ENCODE peak calls at places on chromosomes 13 and 19, in seven cellular contexts. One of them, this sample, is unnamed.

GRCh38 chr19:11624064-11624463 is 26.8 kb downstream of the ZNF627 start:
- DNase-seq in heart left ventricle: no peak
- DNase-seq in Caco-2: no peak
- DNase-seq in IMR-90: peak
- DNase-seq in OCI-LY7: no peak
- DNase-seq in AG04450: no peak
- DNase-seq in heart right ventricle: no peak
- DNase-seq in this sample: no peak

GRCh38 chr13:37869756-37870488 is at the start of gene TRPC4:
- DNase-seq in IMR-90: peak
- DNase-seq in Caco-2: peak
- DNase-seq in heart right ventricle: peak
- DNase-seq in heart left ventricle: peak
- DNase-seq in AG04450: no peak
- DNase-seq in OCI-LY7: no peak
- DNase-seq in this sample: peak

GRCh38 chr13:45015300-45015699 is 26.0 kb downstream of the GPALPP1 start:
- DNase-seq in heart right ventricle: no peak
- DNase-seq in IMR-90: peak
- DNase-seq in AG04450: no peak
- DNase-seq in OCI-LY7: no peak
- DNase-seq in Caco-2: no peak
- DNase-seq in heart left ventricle: no peak
- DNase-seq in this sample: no peak

GRCh38 chr19:32651729-32652140 is 23.2 kb downstream of the ANKRD27 start:
- DNase-seq in heart right ventricle: peak
- DNase-seq in IMR-90: peak
- DNase-seq in Caco-2: no peak
- DNase-seq in OCI-LY7: no peak
- DNase-seq in heart left ventricle: peak
- DNase-seq in AG04450: no peak
- DNase-seq in this sample: no peak

GRCh38 chr13:77330009-77330471 is 3.1 kb upstream of the MYCBP2 start:
- DNase-seq in heart left ventricle: no peak
- DNase-seq in OCI-LY7: peak
- DNase-seq in Caco-2: no peak
- DNase-seq in AG04450: no peak
- DNase-seq in heart right ventricle: no peak
- DNase-seq in IMR-90: no peak
- DNase-seq in this sample: no peak

GRCh38 chr13:75010941-75011340 is 471.0 kb downstream of the TBC1D4 start:
- DNase-seq in heart left ventricle: no peak
- DNase-seq in Caco-2: no peak
- DNase-seq in AG04450: no peak
- DNase-seq in IMR-90: no peak
- DNase-seq in heart right ventricle: no peak
- DNase-seq in OCI-LY7: no peak
- DNase-seq in this sample: no peak

GRCh38 chr13:93948523-93948922 is 531.0 kb downstream of the DCT start:
- DNase-seq in OCI-LY7: no peak
- DNase-seq in Caco-2: no peak
- DNase-seq in heart left ventricle: no peak
- DNase-seq in IMR-90: no peak
- DNase-seq in AG04450: no peak
- DNase-seq in heart right ventricle: no peak
- DNase-seq in this sample: no peak

GRCh38 chr19:33396701-33397535 is 23.4 kb downstream of the CEBPG start:
- DNase-seq in Caco-2: no peak
- DNase-seq in heart left ventricle: peak
- DNase-seq in heart right ventricle: no peak
- DNase-seq in AG04450: no peak
- DNase-seq in OCI-LY7: no peak
- DNase-seq in IMR-90: no peak
- DNase-seq in this sample: no peak

GRCh38 chr19:2188708-2189385 is 25.1 kb downstream of the DOT1L start:
- DNase-seq in Caco-2: no peak
- DNase-seq in IMR-90: peak
- DNase-seq in AG04450: peak
- DNase-seq in heart left ventricle: no peak
- DNase-seq in heart right ventricle: no peak
- DNase-seq in OCI-LY7: no peak
- DNase-seq in this sample: no peak

GRCh38 chr19:46732966-46733692 is 12.7 kb upstream of the FKRP start:
- DNase-seq in IMR-90: peak
- DNase-seq in Caco-2: no peak
- DNase-seq in heart right ventricle: no peak
- DNase-seq in OCI-LY7: no peak
- DNase-seq in AG04450: no peak
- DNase-seq in heart left ventricle: no peak
- DNase-seq in this sample: no peak

GRCh38 chr19:1163283-1163933 is 10.7 kb downstream of the SBNO2 start:
- DNase-seq in OCI-LY7: no peak
- DNase-seq in heart right ventricle: peak
- DNase-seq in Caco-2: no peak
- DNase-seq in heart left ventricle: peak
- DNase-seq in AG04450: no peak
- DNase-seq in IMR-90: no peak
- DNase-seq in this sample: no peak

GRCh38 chr19:10417598-10418280 is 2.6 kb upstream of the PDE4A start:
- DNase-seq in OCI-LY7: peak
- DNase-seq in heart right ventricle: no peak
- DNase-seq in IMR-90: no peak
- DNase-seq in heart left ventricle: no peak
- DNase-seq in Caco-2: no peak
- DNase-seq in AG04450: no peak
- DNase-seq in this sample: no peak

GRCh38 chr19:10419200-10419645 is 1.1 kb upstream of the PDE4A start:
- DNase-seq in Caco-2: no peak
- DNase-seq in AG04450: no peak
- DNase-seq in IMR-90: no peak
- DNase-seq in heart left ventricle: no peak
- DNase-seq in OCI-LY7: no peak
- DNase-seq in heart right ventricle: no peak
- DNase-seq in this sample: no peak

GRCh38 chr19:10416083-10416379 is 4.3 kb upstream of the PDE4A start:
- DNase-seq in Caco-2: no peak
- DNase-seq in IMR-90: no peak
- DNase-seq in heart left ventricle: no peak
- DNase-seq in AG04450: no peak
- DNase-seq in heart right ventricle: no peak
- DNase-seq in OCI-LY7: no peak
- DNase-seq in this sample: no peak

GRCh38 chr19:10418281-10419199 is 1.8 kb upstream of the PDE4A start:
- DNase-seq in IMR-90: no peak
- DNase-seq in heart right ventricle: no peak
- DNase-seq in OCI-LY7: peak
- DNase-seq in AG04450: no peak
- DNase-seq in heart left ventricle: no peak
- DNase-seq in Caco-2: no peak
- DNase-seq in this sample: no peak

GRCh38 chr19:10416380-10417257 is 3.7 kb upstream of the PDE4A start:
- DNase-seq in OCI-LY7: peak
- DNase-seq in heart right ventricle: peak
- DNase-seq in heart left ventricle: peak
- DNase-seq in Caco-2: peak
- DNase-seq in IMR-90: peak
- DNase-seq in AG04450: peak
- DNase-seq in this sample: peak
- H3K4me3 ChIP-seq in OCI-LY7: peak
- H3K4me3 ChIP-seq in heart right ventricle: peak
- H3K4me3 ChIP-seq in heart left ventricle: peak
- H3K4me3 ChIP-seq in Caco-2: peak
- H3K4me3 ChIP-seq in IMR-90: peak
- H3K4me3 ChIP-seq in AG04450: peak
- H3K4me3 ChIP-seq in this sample: no peak

GRCh38 chr13:48562296-48563066 is 29.6 kb upstream of the RCBTB2 start:
- DNase-seq in AG04450: no peak
- DNase-seq in IMR-90: no peak
- DNase-seq in heart right ventricle: no peak
- DNase-seq in OCI-LY7: peak
- DNase-seq in Caco-2: no peak
- DNase-seq in heart left ventricle: no peak
- DNase-seq in this sample: no peak
- H3K4me3 ChIP-seq in AG04450: no peak
- H3K4me3 ChIP-seq in IMR-90: no peak
- H3K4me3 ChIP-seq in heart right ventricle: no peak
- H3K4me3 ChIP-seq in OCI-LY7: peak
- H3K4me3 ChIP-seq in Caco-2: no peak
- H3K4me3 ChIP-seq in heart left ventricle: no peak
- H3K4me3 ChIP-seq in this sample: no peak

GRCh38 chr13:99970761-99971575 is 599 bp downstream of the ZIC5 start:
- DNase-seq in heart left ventricle: no peak
- DNase-seq in heart right ventricle: no peak
- DNase-seq in Caco-2: peak
- DNase-seq in AG04450: no peak
- DNase-seq in OCI-LY7: no peak
- DNase-seq in IMR-90: no peak
- DNase-seq in this sample: no peak
- H3K4me3 ChIP-seq in heart left ventricle: no peak
- H3K4me3 ChIP-seq in heart right ventricle: no peak
- H3K4me3 ChIP-seq in Caco-2: peak
- H3K4me3 ChIP-seq in AG04450: no peak
- H3K4me3 ChIP-seq in OCI-LY7: no peak
- H3K4me3 ChIP-seq in IMR-90: no peak
- H3K4me3 ChIP-seq in this sample: no peak

GRCh38 chr13:79485014-79485441 is 4.1 kb downstream of the NDFIP2 start:
- DNase-seq in IMR-90: peak
- DNase-seq in AG04450: peak
- DNase-seq in Caco-2: peak
- DNase-seq in OCI-LY7: no peak
- DNase-seq in heart left ventricle: peak
- DNase-seq in heart right ventricle: no peak
- DNase-seq in this sample: no peak

GRCh38 chr13:79480954-79481684 is at the start of gene NDFIP2:
- DNase-seq in OCI-LY7: peak
- DNase-seq in Caco-2: peak
- DNase-seq in IMR-90: peak
- DNase-seq in AG04450: peak
- DNase-seq in heart left ventricle: peak
- DNase-seq in heart right ventricle: peak
- DNase-seq in this sample: peak

GRCh38 chr13:79481685-79482052 is 714 bp downstream of the NDFIP2 start:
- DNase-seq in heart right ventricle: no peak
- DNase-seq in heart left ventricle: no peak
- DNase-seq in Caco-2: peak
- DNase-seq in OCI-LY7: peak
- DNase-seq in IMR-90: no peak
- DNase-seq in AG04450: no peak
- DNase-seq in this sample: no peak

GRCh38 chr13:79483302-79483701 is 2.3 kb downstream of the NDFIP2 start:
- DNase-seq in heart left ventricle: no peak
- DNase-seq in Caco-2: no peak
- DNase-seq in OCI-LY7: no peak
- DNase-seq in IMR-90: peak
- DNase-seq in heart right ventricle: no peak
- DNase-seq in AG04450: no peak
- DNase-seq in this sample: no peak

DNA sequence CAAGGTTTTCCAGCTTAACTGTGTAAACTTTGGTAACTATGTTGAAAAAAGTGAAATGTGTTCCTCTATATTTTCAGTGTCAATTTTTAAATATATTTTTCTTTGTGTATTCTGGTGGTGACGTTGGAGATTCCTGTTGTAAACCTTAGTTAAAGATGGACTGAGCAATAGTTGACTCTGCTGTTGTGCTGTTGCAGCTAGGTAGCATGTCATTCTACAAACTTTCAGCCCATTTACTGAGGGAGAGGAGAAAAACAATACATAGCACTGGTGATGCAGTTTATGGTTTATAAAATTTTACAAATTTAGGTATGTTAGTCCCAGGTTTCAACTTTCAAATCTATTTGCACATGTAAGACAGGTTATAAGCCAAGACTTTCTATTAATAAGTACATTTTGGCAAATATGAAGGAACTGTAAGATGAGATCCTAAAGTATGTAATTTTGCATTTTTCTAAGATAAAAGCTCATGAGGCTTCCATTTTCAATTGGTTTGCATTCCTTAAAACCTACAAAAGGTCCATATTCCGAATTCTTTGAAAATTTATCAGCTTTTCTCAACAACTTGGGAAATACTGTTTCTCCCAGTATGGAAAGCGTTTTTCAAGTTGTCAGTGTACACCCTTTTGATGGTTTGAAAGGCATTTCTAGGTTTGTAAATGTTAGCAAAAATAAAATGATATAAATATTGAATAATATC is 1.5 kb downstream of the NDFIP2 start:
- DNase-seq in OCI-LY7: no peak
- DNase-seq in IMR-90: peak
- DNase-seq in heart right ventricle: no peak
- DNase-seq in heart left ventricle: no peak
- DNase-seq in AG04450: no peak
- DNase-seq in Caco-2: no peak
- DNase-seq in this sample: no peak
- H3K4me3 ChIP-seq in OCI-LY7: no peak
- H3K4me3 ChIP-seq in IMR-90: peak
- H3K4me3 ChIP-seq in heart right ventricle: peak
- H3K4me3 ChIP-seq in heart left ventricle: peak
- H3K4me3 ChIP-seq in AG04450: peak
- H3K4me3 ChIP-seq in Caco-2: peak
- H3K4me3 ChIP-seq in this sample: peak

GRCh38 chr13:110309159-110309476 is 2.0 kb downstream of the COL4A2 start:
- DNase-seq in AG04450: no peak
- DNase-seq in heart left ventricle: no peak
- DNase-seq in OCI-LY7: no peak
- DNase-seq in Caco-2: no peak
- DNase-seq in heart right ventricle: no peak
- DNase-seq in IMR-90: no peak
- DNase-seq in this sample: no peak
- H3K4me3 ChIP-seq in AG04450: peak
- H3K4me3 ChIP-seq in heart left ventricle: peak
- H3K4me3 ChIP-seq in OCI-LY7: no peak
- H3K4me3 ChIP-seq in Caco-2: no peak
- H3K4me3 ChIP-seq in heart right ventricle: peak
- H3K4me3 ChIP-seq in IMR-90: peak
- H3K4me3 ChIP-seq in this sample: peak

This sample was measured in uterus.